ENCODE peak calls at places on chromosomes 16 and 17, in four cellular contexts. G is neural progenitor cell, Z is cardiac muscle cell, X is dorsolateral prefrontal cortex. I is an unnamed sample.

GRCh38 chr17:77107506-77108433 is 33.0 kb upstream of the SEC14L1 start:
- DNase-seq in X (no peak), G (no peak), Z (peak; percentile 65), I (no peak)

GRCh38 chr17:20171741-20172377 is 162.7 kb downstream of the SPECC1 start:
- DNase-seq in Z (peak; percentile 43), X (no peak), G (no peak), I (no peak)

GRCh38 chr17:80941743-80942211 is 49.9 kb upstream of the CHMP6 start:
- DNase-seq in G (no peak), Z (peak; percentile 80), X (no peak), I (no peak)

GRCh38 chr16:69590590-69590989 is 24.8 kb downstream of the NFAT5 start:
- DNase-seq in G (no peak), Z (no peak), X (no peak), I (no peak)

GRCh38 chr17:80862341-80862969 is 129.2 kb upstream of the CHMP6 start:
- DNase-seq in Z (no peak), X (no peak), G (no peak), I (no peak)

GRCh38 chr17:82418001-82418986 is at the start of the genes HEXD and OGFOD3:
- DNase-seq in X (peak; percentile 79), Z (peak; percentile 86), G (peak; percentile 96), I (peak; percentile 18)

GRCh38 chr17:53765129-53765528 is 57.6 kb upstream of the KIF2B start:
- DNase-seq in G (no peak), Z (no peak), X (no peak), I (no peak)

GRCh38 chr16:11681526-11681925 is 13.3 kb downstream of the SNN start:
- DNase-seq in X (no peak), G (no peak), Z (no peak), I (no peak)

GRCh38 chr17:4487820-4488716 is 10.6 kb upstream of the SPNS2 start:
- DNase-seq in X (no peak), Z (no peak), G (no peak), I (no peak)

GRCh38 chr17:80516533-80516932 is 28.1 kb upstream of the RPTOR start:
- DNase-seq in Z (no peak), G (no peak), X (no peak), I (no peak)

GRCh38 chr17:83064021-83064731 is 15.2 kb upstream of the METRNL start:
- DNase-seq in Z (no peak), G (no peak), X (no peak), I (no peak)

GRCh38 chr17:75317671-75318070 is 28.4 kb upstream of the SLC25A19 start:
- DNase-seq in Z (no peak), G (peak; percentile 60), X (no peak), I (no peak)

GRCh38 chr16:81447383-81448101 is 2.9 kb downstream of the CMIP start:
- DNase-seq in X (no peak), Z (no peak), G (peak; percentile 34), I (peak; percentile 35)

GRCh38 chr16:23901178-23902131 is 65.7 kb downstream of the PRKCB start:
- DNase-seq in X (no peak), Z (peak; percentile 29), G (peak; percentile 33), I (no peak)

GRCh38 chr17:32998111-32998892 is 6.7 kb downstream of the SPACA3 start:
- DNase-seq in X (peak; percentile 75), G (peak; percentile 85), Z (peak; percentile 76), I (peak; percentile 4)
- H3K4me3 ChIP-seq in X (no peak overlapping the region), G (no peak overlapping the region), Z (no peak overlapping the region), I (no peak overlapping the region)

DNA sequence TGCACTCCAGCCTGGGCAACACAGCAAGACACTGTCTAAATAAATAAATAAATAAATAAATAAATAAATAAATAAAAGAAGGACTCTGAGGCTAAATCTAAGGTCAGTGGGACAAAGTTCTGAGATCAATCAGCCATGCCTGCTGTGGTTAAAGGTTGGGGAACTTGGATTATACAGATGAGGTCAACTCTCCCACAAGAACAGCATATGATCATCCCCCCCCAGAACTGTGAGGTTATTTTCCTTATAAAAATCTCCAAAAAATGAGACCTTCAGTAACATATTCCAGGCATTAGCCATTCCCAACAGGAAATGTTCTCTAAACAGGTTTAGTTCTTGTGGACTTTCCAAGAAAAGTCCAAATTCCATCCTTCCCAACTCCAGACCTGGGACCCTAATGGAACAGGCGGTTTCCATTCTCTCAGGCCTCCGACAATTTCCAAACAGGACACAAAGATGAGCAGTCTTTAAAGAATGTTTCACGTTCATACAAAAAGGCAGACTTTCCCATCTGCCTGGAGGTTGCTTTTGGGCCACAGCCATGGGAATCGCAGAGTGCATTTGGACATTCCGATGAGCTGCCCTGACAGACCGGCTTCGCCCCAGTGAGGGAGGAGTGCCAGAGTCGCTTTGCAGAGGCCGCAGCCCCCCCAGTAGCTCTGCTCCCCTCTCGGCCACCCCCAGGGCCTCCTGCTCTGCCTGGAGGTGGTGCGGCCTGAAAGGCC is 90.1 kb downstream of the C16orf95 start:
- DNase-seq in X (no peak), Z (peak; percentile 86), G (no peak), I (no peak)
- H3K4me3 ChIP-seq in X (no peak overlapping the region), Z (no peak overlapping the region), G (no peak overlapping the region), I (no peak overlapping the region)

GRCh38 chr16:49998991-49999390 is 26.0 kb upstream of the CNEP1R1 start:
- DNase-seq in X (no peak), Z (no peak), G (no peak), I (no peak)
- H3K4me3 ChIP-seq in X (no peak overlapping the region), Z (no peak overlapping the region), G (no peak overlapping the region), I (no peak overlapping the region)

GRCh38 chr17:57553525-57553924 is 191.6 kb downstream of the CCDC182 start:
- DNase-seq in G (no peak), X (peak; percentile 19), Z (peak; percentile 83), I (no peak)
- H3K4me3 ChIP-seq in G (no peak overlapping the region), X (no peak overlapping the region), Z (no peak overlapping the region), I (no peak overlapping the region)